ENCODE peak calls at places on chromosomes 4 and X, in nine cellular contexts. One of them, this sample, is unnamed.
A peak's percentile ranks its signal among the peaks of the same experiment; 100 is the strongest.

GRCh38 chr4:3436798-3437581 is 4.8 kb upstream of the HGFAC start:
- DNase-seq in left ventricle myocardium inferior: no peak
- DNase-seq in tibial nerve: no peak
- DNase-seq in heart left ventricle: peak; percentile 68
- DNase-seq in tibial artery: no peak
- DNase-seq in bronchial epithelial cell: peak; percentile 90
- DNase-seq in astrocyte of the cerebellum: no peak
- DNase-seq in osteocyte: no peak
- DNase-seq in mammary epithelial cell: peak; percentile 93
- DNase-seq in this sample: no peak

GRCh38 chr4:10655968-10656367 is 28.6 kb downstream of the CLNK start:
- DNase-seq in left ventricle myocardium inferior: no peak
- DNase-seq in tibial nerve: no peak
- DNase-seq in heart left ventricle: no peak
- DNase-seq in tibial artery: no peak
- DNase-seq in bronchial epithelial cell: peak; percentile 84
- DNase-seq in astrocyte of the cerebellum: peak; percentile 46
- DNase-seq in osteocyte: no peak
- DNase-seq in mammary epithelial cell: peak; percentile 52
- DNase-seq in this sample: no peak

GRCh38 chrX:22699591-22700091 is 300.1 kb upstream of the DDX53 start:
- DNase-seq in left ventricle myocardium inferior: no peak
- DNase-seq in tibial nerve: no peak
- DNase-seq in heart left ventricle: no peak
- DNase-seq in tibial artery: peak; percentile 26
- DNase-seq in bronchial epithelial cell: peak; percentile 5
- DNase-seq in astrocyte of the cerebellum: peak; percentile 67
- DNase-seq in osteocyte: no peak
- DNase-seq in mammary epithelial cell: no peak
- DNase-seq in this sample: no peak

GRCh38 chrX:1518512-1518911 is 18.5 kb downstream of the P2RY8 start:
- DNase-seq in left ventricle myocardium inferior: no peak
- DNase-seq in tibial nerve: no peak
- DNase-seq in heart left ventricle: no peak
- DNase-seq in tibial artery: no peak
- DNase-seq in bronchial epithelial cell: no peak
- DNase-seq in astrocyte of the cerebellum: no peak
- DNase-seq in osteocyte: peak; percentile 25
- DNase-seq in mammary epithelial cell: no peak
- DNase-seq in this sample: no peak

GRCh38 chr4:36000941-36001557 is 243.3 kb downstream of the ARAP2 start:
- DNase-seq in left ventricle myocardium inferior: no peak
- DNase-seq in tibial nerve: no peak
- DNase-seq in heart left ventricle: no peak
- DNase-seq in tibial artery: no peak
- DNase-seq in bronchial epithelial cell: no peak
- DNase-seq in astrocyte of the cerebellum: no peak
- DNase-seq in osteocyte: no peak
- DNase-seq in mammary epithelial cell: peak; percentile 43
- DNase-seq in this sample: no peak

GRCh38 chr4:112647785-112648184 is 10.8 kb downstream of the LARP7 start:
- DNase-seq in left ventricle myocardium inferior: no peak
- DNase-seq in tibial nerve: no peak
- DNase-seq in heart left ventricle: no peak
- DNase-seq in tibial artery: no peak
- DNase-seq in bronchial epithelial cell: no peak
- DNase-seq in astrocyte of the cerebellum: no peak
- DNase-seq in osteocyte: no peak
- DNase-seq in mammary epithelial cell: no peak
- DNase-seq in this sample: no peak

GRCh38 chr4:153438916-153439756 is 27.0 kb upstream of the TMEM131L start:
- DNase-seq in left ventricle myocardium inferior: no peak
- DNase-seq in tibial nerve: no peak
- DNase-seq in heart left ventricle: no peak
- DNase-seq in tibial artery: no peak
- DNase-seq in bronchial epithelial cell: no peak
- DNase-seq in astrocyte of the cerebellum: no peak
- DNase-seq in osteocyte: peak; percentile 27
- DNase-seq in mammary epithelial cell: no peak
- DNase-seq in this sample: peak; percentile 37

GRCh38 chrX:140503714-140504351 is 1.0 kb downstream of the SOX3 start:
- DNase-seq in left ventricle myocardium inferior: no peak
- DNase-seq in tibial nerve: no peak
- DNase-seq in heart left ventricle: no peak
- DNase-seq in tibial artery: no peak
- DNase-seq in bronchial epithelial cell: no peak
- DNase-seq in astrocyte of the cerebellum: no peak
- DNase-seq in osteocyte: no peak
- DNase-seq in mammary epithelial cell: no peak
- DNase-seq in this sample: no peak

GRCh38 chr4:114659386-114660008 is 60.9 kb downstream of the UGT8 start:
- DNase-seq in left ventricle myocardium inferior: peak; percentile 12
- DNase-seq in tibial nerve: peak; percentile 14
- DNase-seq in heart left ventricle: no peak
- DNase-seq in tibial artery: peak; percentile 23
- DNase-seq in bronchial epithelial cell: peak; percentile 77
- DNase-seq in astrocyte of the cerebellum: peak; percentile 68
- DNase-seq in osteocyte: no peak
- DNase-seq in mammary epithelial cell: peak; percentile 54
- DNase-seq in this sample: no peak

GRCh38 chrX:136021903-136022302 is 36.7 kb downstream of the SLC9A6 start:
- DNase-seq in left ventricle myocardium inferior: no peak
- DNase-seq in tibial nerve: no peak
- DNase-seq in heart left ventricle: no peak
- DNase-seq in tibial artery: no peak
- DNase-seq in bronchial epithelial cell: no peak
- DNase-seq in astrocyte of the cerebellum: no peak
- DNase-seq in osteocyte: no peak
- DNase-seq in mammary epithelial cell: no peak
- DNase-seq in this sample: no peak

GRCh38 chrX:25721564-25721963 is 416.6 kb upstream of the MAGEB18 start:
- DNase-seq in left ventricle myocardium inferior: no peak
- DNase-seq in tibial nerve: no peak
- DNase-seq in heart left ventricle: no peak
- DNase-seq in tibial artery: no peak
- DNase-seq in bronchial epithelial cell: no peak
- DNase-seq in astrocyte of the cerebellum: no peak
- DNase-seq in osteocyte: no peak
- DNase-seq in mammary epithelial cell: no peak
- DNase-seq in this sample: no peak

GRCh38 chr4:152112887-152113286 is 352.1 kb upstream of the GATB start:
- DNase-seq in left ventricle myocardium inferior: no peak
- DNase-seq in tibial nerve: no peak
- DNase-seq in heart left ventricle: no peak
- DNase-seq in tibial artery: no peak
- DNase-seq in bronchial epithelial cell: no peak
- DNase-seq in astrocyte of the cerebellum: no peak
- DNase-seq in osteocyte: no peak
- DNase-seq in mammary epithelial cell: no peak
- DNase-seq in this sample: no peak

GRCh38 chrX:133323450-133323849 is 91.8 kb downstream of the GPC4 start:
- DNase-seq in left ventricle myocardium inferior: no peak
- DNase-seq in tibial nerve: no peak
- DNase-seq in heart left ventricle: no peak
- DNase-seq in tibial artery: no peak
- DNase-seq in bronchial epithelial cell: peak; percentile 25
- DNase-seq in astrocyte of the cerebellum: no peak
- DNase-seq in osteocyte: no peak
- DNase-seq in mammary epithelial cell: no peak
- DNase-seq in this sample: no peak

GRCh38 chrX:100410083-100410590 is at the start of gene PCDH19:
- DNase-seq in left ventricle myocardium inferior: peak; percentile 45
- DNase-seq in tibial nerve: peak; percentile 27
- DNase-seq in heart left ventricle: peak; percentile 76
- DNase-seq in tibial artery: no peak
- DNase-seq in bronchial epithelial cell: peak; percentile 32
- DNase-seq in astrocyte of the cerebellum: peak; percentile 8
- DNase-seq in osteocyte: no peak
- DNase-seq in mammary epithelial cell: peak; percentile 50
- DNase-seq in this sample: no peak

GRCh38 chr4:170248029-170248428 is 158.3 kb upstream of the AADAT start:
- DNase-seq in left ventricle myocardium inferior: no peak
- DNase-seq in tibial nerve: no peak
- DNase-seq in heart left ventricle: no peak
- DNase-seq in tibial artery: no peak
- DNase-seq in bronchial epithelial cell: peak; percentile 49
- DNase-seq in astrocyte of the cerebellum: no peak
- DNase-seq in osteocyte: no peak
- DNase-seq in mammary epithelial cell: peak; percentile 43
- DNase-seq in this sample: no peak

GRCh38 chr4:123623611-123624010 is 227.0 kb downstream of the SPRY1 start:
- DNase-seq in left ventricle myocardium inferior: no peak
- DNase-seq in tibial nerve: no peak
- DNase-seq in heart left ventricle: no peak
- DNase-seq in tibial artery: no peak
- DNase-seq in bronchial epithelial cell: no peak
- DNase-seq in astrocyte of the cerebellum: no peak
- DNase-seq in osteocyte: no peak
- DNase-seq in mammary epithelial cell: no peak
- DNase-seq in this sample: no peak

GRCh38 chr4:128649575-128650205 is 159.8 kb upstream of the JADE1 start:
- DNase-seq in left ventricle myocardium inferior: no peak
- DNase-seq in tibial nerve: no peak
- DNase-seq in heart left ventricle: no peak
- DNase-seq in tibial artery: no peak
- DNase-seq in bronchial epithelial cell: peak; percentile 45
- DNase-seq in astrocyte of the cerebellum: no peak
- DNase-seq in osteocyte: no peak
- DNase-seq in mammary epithelial cell: peak; percentile 32
- DNase-seq in this sample: no peak

GRCh38 chr4:120085705-120086104 is 19.1 kb upstream of the MAD2L1 start:
- DNase-seq in left ventricle myocardium inferior: no peak
- DNase-seq in tibial nerve: no peak
- DNase-seq in heart left ventricle: no peak
- DNase-seq in tibial artery: no peak
- DNase-seq in bronchial epithelial cell: peak; percentile 12
- DNase-seq in astrocyte of the cerebellum: no peak
- DNase-seq in osteocyte: no peak
- DNase-seq in mammary epithelial cell: no peak
- DNase-seq in this sample: no peak

GRCh38 chr4:108772402-108772801 is 9.5 kb upstream of the ETNPPL start:
- DNase-seq in left ventricle myocardium inferior: peak; percentile 47
- DNase-seq in tibial nerve: no peak
- DNase-seq in heart left ventricle: no peak
- DNase-seq in tibial artery: no peak
- DNase-seq in bronchial epithelial cell: no peak
- DNase-seq in astrocyte of the cerebellum: no peak
- DNase-seq in osteocyte: no peak
- DNase-seq in mammary epithelial cell: no peak
- DNase-seq in this sample: no peak

GRCh38 chr4:14025891-14026290 is 398.4 kb upstream of the BOD1L1 start:
- DNase-seq in left ventricle myocardium inferior: no peak
- DNase-seq in tibial nerve: no peak
- DNase-seq in heart left ventricle: no peak
- DNase-seq in tibial artery: no peak
- DNase-seq in bronchial epithelial cell: no peak
- DNase-seq in astrocyte of the cerebellum: no peak
- DNase-seq in osteocyte: no peak
- DNase-seq in mammary epithelial cell: no peak
- DNase-seq in this sample: no peak

GRCh38 chrX:154373340-154374306 is 811 bp downstream of the FLNA start:
- DNase-seq in left ventricle myocardium inferior: peak; percentile 41
- DNase-seq in tibial nerve: peak; percentile 53
- DNase-seq in heart left ventricle: no peak
- DNase-seq in tibial artery: peak; percentile 73
- DNase-seq in bronchial epithelial cell: peak; percentile 75
- DNase-seq in astrocyte of the cerebellum: peak; percentile 32
- DNase-seq in osteocyte: no peak
- DNase-seq in mammary epithelial cell: peak; percentile 81
- DNase-seq in this sample: no peak

GRCh38 chrX:129523076-129524055 is at the start of gene SMARCA1:
- DNase-seq in left ventricle myocardium inferior: peak; percentile 48
- DNase-seq in tibial nerve: peak; percentile 11
- DNase-seq in heart left ventricle: peak; percentile 62
- DNase-seq in tibial artery: peak; percentile 28
- DNase-seq in bronchial epithelial cell: no peak
- DNase-seq in astrocyte of the cerebellum: no peak
- DNase-seq in osteocyte: peak; percentile 86
- DNase-seq in mammary epithelial cell: no peak
- DNase-seq in this sample: no peak

GRCh38 chr4:38318737-38319455 is 345.1 kb upstream of the KLF3 start:
- DNase-seq in left ventricle myocardium inferior: peak; percentile 89
- DNase-seq in tibial nerve: peak; percentile 81
- DNase-seq in heart left ventricle: peak; percentile 94
- DNase-seq in tibial artery: peak; percentile 92
- DNase-seq in bronchial epithelial cell: peak; percentile 87
- DNase-seq in astrocyte of the cerebellum: peak; percentile 92
- DNase-seq in osteocyte: peak; percentile 96
- DNase-seq in mammary epithelial cell: peak; percentile 96
- DNase-seq in this sample: peak; percentile 58
- TF ChIP-seq CTCF in left ventricle myocardium inferior: peak; percentile 24
- TF ChIP-seq CTCF in tibial nerve: no peak
- TF ChIP-seq CTCF in heart left ventricle: no peak
- TF ChIP-seq CTCF in tibial artery: no peak
- TF ChIP-seq CTCF in bronchial epithelial cell: no peak
- TF ChIP-seq CTCF in astrocyte of the cerebellum: no peak
- TF ChIP-seq CTCF in osteocyte: no peak
- TF ChIP-seq CTCF in mammary epithelial cell: no peak
- TF ChIP-seq CTCF in this sample: no peak

GRCh38 chr4:48275247-48275646 is 5.6 kb upstream of the TEC start:
- DNase-seq in left ventricle myocardium inferior: no peak
- DNase-seq in tibial nerve: no peak
- DNase-seq in heart left ventricle: no peak
- DNase-seq in tibial artery: no peak
- DNase-seq in bronchial epithelial cell: peak; percentile 44
- DNase-seq in astrocyte of the cerebellum: no peak
- DNase-seq in osteocyte: no peak
- DNase-seq in mammary epithelial cell: peak; percentile 24
- DNase-seq in this sample: no peak
- TF ChIP-seq CTCF in left ventricle myocardium inferior: peak; percentile 59
- TF ChIP-seq CTCF in tibial nerve: no peak
- TF ChIP-seq CTCF in heart left ventricle: no peak
- TF ChIP-seq CTCF in tibial artery: no peak
- TF ChIP-seq CTCF in bronchial epithelial cell: peak; percentile 66
- TF ChIP-seq CTCF in astrocyte of the cerebellum: peak; percentile 73
- TF ChIP-seq CTCF in osteocyte: peak; percentile 38
- TF ChIP-seq CTCF in mammary epithelial cell: peak; percentile 77
- TF ChIP-seq CTCF in this sample: no peak

DNA sequence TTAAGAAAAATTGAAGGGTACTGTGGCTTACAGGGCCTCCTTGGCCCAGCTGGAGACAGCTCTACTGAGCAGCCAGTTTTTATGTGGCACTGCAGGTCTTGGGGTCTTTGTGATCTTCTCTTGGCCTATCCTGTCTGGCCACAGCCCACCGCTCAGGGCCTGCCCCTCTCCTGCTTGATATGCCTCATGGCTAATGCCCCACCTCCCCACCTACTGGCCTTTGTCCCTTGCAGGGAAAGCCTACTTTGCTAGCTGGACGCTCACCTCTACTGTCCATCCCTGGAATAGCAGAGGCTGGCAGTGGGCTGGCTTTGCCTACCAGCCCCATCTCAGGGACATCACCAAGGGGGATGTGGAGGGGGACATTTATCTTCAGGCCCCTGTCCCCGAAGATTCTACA is 134.1 kb downstream of the PJA1 start:
- DNase-seq in left ventricle myocardium inferior: no peak
- DNase-seq in tibial nerve: no peak
- DNase-seq in heart left ventricle: no peak
- DNase-seq in tibial artery: no peak
- DNase-seq in bronchial epithelial cell: no peak
- DNase-seq in astrocyte of the cerebellum: no peak
- DNase-seq in osteocyte: peak; percentile 73
- DNase-seq in mammary epithelial cell: no peak
- DNase-seq in this sample: no peak
- TF ChIP-seq CTCF in left ventricle myocardium inferior: peak; percentile 43
- TF ChIP-seq CTCF in tibial nerve: no peak
- TF ChIP-seq CTCF in heart left ventricle: no peak
- TF ChIP-seq CTCF in tibial artery: no peak
- TF ChIP-seq CTCF in bronchial epithelial cell: peak; percentile 14
- TF ChIP-seq CTCF in astrocyte of the cerebellum: peak; percentile 33
- TF ChIP-seq CTCF in osteocyte: peak; percentile 14
- TF ChIP-seq CTCF in mammary epithelial cell: no peak
- TF ChIP-seq CTCF in this sample: no peak

GRCh38 chr4:110480031-110480549 is 4.1 kb downstream of the ENPEP start:
- DNase-seq in left ventricle myocardium inferior: no peak
- DNase-seq in tibial nerve: no peak
- DNase-seq in heart left ventricle: no peak
- DNase-seq in tibial artery: no peak
- DNase-seq in bronchial epithelial cell: peak; percentile 37
- DNase-seq in astrocyte of the cerebellum: peak; percentile 98
- DNase-seq in osteocyte: no peak
- DNase-seq in mammary epithelial cell: peak; percentile 4
- DNase-seq in this sample: no peak
- TF ChIP-seq CTCF in left ventricle myocardium inferior: peak; percentile 34
- TF ChIP-seq CTCF in tibial nerve: no peak
- TF ChIP-seq CTCF in heart left ventricle: no peak
- TF ChIP-seq CTCF in tibial artery: no peak
- TF ChIP-seq CTCF in bronchial epithelial cell: peak; percentile 2
- TF ChIP-seq CTCF in astrocyte of the cerebellum: peak; percentile 67
- TF ChIP-seq CTCF in osteocyte: peak; percentile 45
- TF ChIP-seq CTCF in mammary epithelial cell: no peak
- TF ChIP-seq CTCF in this sample: no peak

This sample was measured in activated B cell treated with CpG ODN at 0.5 μM for 24 hours.